ENCODE peak calls at places on chromosome 7, in ten cellular contexts. U is heart right ventricle; T is HL-60; Q is foreskin fibroblast; Z is dorsolateral prefrontal cortex; P is uterus; L is GM23248; G is transverse colon; D is CD8-positive, alpha-beta memory T cell; H is Caco-2. F is an unnamed sample.

GRCh38 chr7:47258798-47259197 is 323.1 kb downstream of the TNS3 start:
- DNase-seq in U (no peak), T (no peak), Q (no peak), Z (no peak), P (no peak), L (peak), G (no peak), D (no peak), H (no peak), F (peak)

GRCh38 chr7:4738711-4739527 is 36.5 kb upstream of the AP5Z1 start:
- DNase-seq in U (no peak), T (peak), Q (peak), Z (no peak), P (peak), L (peak), G (no peak), D (no peak), H (peak), F (no peak)

GRCh38 chr7:116353614-116354013 is 143.3 kb downstream of the TES start:
- DNase-seq in U (peak), T (no peak), Q (no peak), Z (no peak), P (peak), L (peak), G (peak), D (no peak), H (no peak), F (no peak)

GRCh38 chr7:86904949-86905834 is 154.3 kb downstream of the ELAPOR2 start:
- DNase-seq in U (no peak), T (no peak), Q (peak), Z (no peak), P (no peak), L (peak), G (no peak), D (no peak), H (no peak), F (no peak)

GRCh38 chr7:22154130-22154529 is 202.8 kb downstream of the RAPGEF5 start:
- DNase-seq in U (no peak), T (no peak), Q (no peak), Z (no peak), P (no peak), L (no peak), G (no peak), D (no peak), H (no peak), F (no peak)

GRCh38 chr7:150736864-150737263 is 354 bp upstream of the GIMAP5 start:
- DNase-seq in U (no peak), T (no peak), Q (no peak), Z (no peak), P (no peak), L (no peak), G (no peak), D (no peak), H (no peak), F (no peak)

GRCh38 chr7:120089968-120090367 is 183.0 kb upstream of the KCND2 start:
- DNase-seq in U (no peak), T (no peak), Q (peak), Z (no peak), P (no peak), L (no peak), G (no peak), D (no peak), H (peak), F (no peak)

GRCh38 chr7:70072220-70072619 is 473.9 kb downstream of the AUTS2 start:
- DNase-seq in U (no peak), T (no peak), Q (no peak), Z (no peak), P (no peak), L (peak), G (no peak), D (no peak), H (no peak), F (peak)

GRCh38 chr7:98802088-98802780 is 67.6 kb downstream of the TMEM130 start:
- DNase-seq in U (peak), T (peak), Q (peak), Z (peak), P (no peak), L (peak), G (peak), D (no peak), H (no peak), F (peak)

GRCh38 chr7:130095812-130096211 is 25.5 kb downstream of the KLHDC10 start:
- DNase-seq in U (no peak), T (no peak), Q (peak), Z (no peak), P (no peak), L (peak), G (no peak), D (no peak), H (no peak), F (no peak)

GRCh38 chr7:86257894-86258293 is 385.8 kb upstream of the GRM3 start:
- DNase-seq in U (no peak), T (no peak), Q (no peak), Z (no peak), P (no peak), L (no peak), G (no peak), D (no peak), H (no peak), F (no peak)

GRCh38 chr7:130365511-130366441 is 14.5 kb upstream of the CPA1 start:
- DNase-seq in U (no peak), T (no peak), Q (peak), Z (peak), P (peak), L (peak), G (peak), D (no peak), H (peak), F (no peak)

GRCh38 chr7:154620307-154620706 is 382.6 kb downstream of the PAXIP1 start:
- DNase-seq in U (no peak), T (no peak), Q (no peak), Z (no peak), P (no peak), L (no peak), G (no peak), D (no peak), H (no peak), F (no peak)

GRCh38 chr7:159040912-159041711 is 103.6 kb downstream of the VIPR2 start:
- DNase-seq in U (no peak), T (no peak), Q (no peak), Z (no peak), P (no peak), L (no peak), G (no peak), D (no peak), H (no peak), F (no peak)

GRCh38 chr7:34727464-34727995 is 69.5 kb downstream of the NPSR1 start:
- DNase-seq in U (no peak), T (no peak), Q (no peak), Z (no peak), P (no peak), L (no peak), G (no peak), D (no peak), H (no peak), F (no peak)

GRCh38 chr7:136074840-136075239 is 97.7 kb upstream of the MTPN start:
- DNase-seq in U (no peak), T (no peak), Q (no peak), Z (no peak), P (no peak), L (no peak), G (no peak), D (no peak), H (no peak), F (no peak)

GRCh38 chr7:116859323-116859722 is 3.1 kb upstream of the CAPZA2 start:
- DNase-seq in U (no peak), T (peak), Q (peak), Z (no peak), P (no peak), L (peak), G (no peak), D (no peak), H (no peak), F (no peak)

GRCh38 chr7:85186521-85187241 is at the start of gene SEMA3D:
- DNase-seq in U (peak), T (peak), Q (peak), Z (peak), P (no peak), L (peak), G (peak), D (no peak), H (peak), F (peak)
- H3K4me3 ChIP-seq in U (peak), T (peak), Q (peak), Z (peak), P (peak), L (peak), G (peak), D (no peak), H (peak), F (no peak)

DNA sequence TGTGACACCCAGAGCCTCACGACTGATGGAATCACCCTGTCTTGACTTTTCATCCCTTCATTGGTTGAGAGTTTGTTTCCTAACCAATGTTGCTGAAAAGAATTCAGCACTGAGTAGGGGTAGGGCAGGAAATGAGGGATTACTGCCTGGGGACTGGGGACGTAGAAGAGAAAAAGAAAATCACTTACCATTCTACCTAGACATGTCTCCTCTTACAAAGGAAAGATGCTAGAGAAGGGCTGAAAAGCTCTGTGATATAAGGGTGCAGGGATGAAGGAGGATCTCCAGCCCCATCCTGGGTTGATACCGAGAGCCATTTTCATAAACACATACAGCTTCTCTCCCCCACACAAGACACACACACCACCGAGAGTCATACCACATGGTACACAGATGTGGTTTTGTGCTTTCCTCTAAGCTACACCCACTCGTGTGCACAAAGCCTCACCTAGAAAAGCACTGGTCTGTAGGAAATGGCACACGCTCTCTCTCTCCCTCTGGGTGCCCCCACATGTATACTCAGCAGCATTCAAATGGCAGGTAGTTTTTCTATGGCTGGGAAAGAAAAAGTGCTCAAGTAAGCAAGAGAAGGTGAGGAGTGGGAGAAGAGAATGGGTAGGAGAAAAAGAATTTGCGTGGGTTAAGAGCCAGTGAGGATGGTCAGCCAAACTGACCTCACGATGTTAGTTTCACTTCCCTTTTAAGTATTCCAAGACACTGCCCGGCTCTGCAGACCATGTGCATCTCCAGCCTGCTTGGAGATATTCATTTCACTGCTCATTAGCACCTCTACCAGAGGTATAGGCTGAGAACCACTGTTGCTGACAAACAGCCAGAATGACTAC is 85.8 kb downstream of the CALD1 start:
- DNase-seq in U (no peak), T (no peak), Q (peak), Z (no peak), P (no peak), L (peak), G (no peak), D (peak), H (no peak), F (no peak)
- H3K4me3 ChIP-seq in U (no peak), T (no peak), Q (peak), Z (no peak), P (peak), L (peak), G (no peak), D (peak), H (no peak), F (no peak)

DNA sequence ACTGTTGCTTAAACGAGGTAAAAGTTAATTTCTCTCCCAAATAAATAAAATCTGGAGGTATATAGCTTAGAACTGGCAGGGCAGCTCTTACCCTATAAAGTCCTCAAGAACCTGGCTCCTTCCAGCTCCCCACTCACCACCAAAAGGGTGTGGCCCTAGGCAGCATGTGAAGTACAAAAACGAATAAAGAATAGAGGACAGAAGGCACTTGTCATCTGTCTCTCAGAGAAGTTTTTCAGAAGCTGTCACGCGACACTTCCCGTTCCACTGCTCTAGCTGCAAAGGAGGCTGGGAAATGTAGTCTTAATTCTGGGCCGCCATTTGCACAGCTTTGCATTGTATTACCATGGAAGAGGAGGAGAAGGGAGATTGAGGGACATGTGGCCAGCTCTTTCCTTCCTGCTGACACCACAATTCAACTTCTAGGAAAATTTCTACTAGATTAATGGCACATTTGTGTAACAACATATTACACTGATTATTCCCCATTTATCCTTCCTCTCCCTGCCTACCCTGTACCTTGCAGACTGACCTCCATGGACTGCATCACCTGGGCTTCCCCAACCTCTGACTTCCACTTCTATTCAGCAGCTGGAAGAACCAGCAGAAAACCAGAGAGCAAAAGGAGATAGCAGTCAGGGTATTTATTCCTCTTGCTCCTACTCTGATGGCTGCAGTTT is 62.2 kb downstream of the CCDC71L start:
- DNase-seq in U (peak), T (peak), Q (no peak), Z (no peak), P (peak), L (peak), G (peak), D (peak), H (peak), F (peak)
- H3K4me3 ChIP-seq in U (no peak), T (no peak), Q (peak), Z (no peak), P (no peak), L (peak), G (no peak), D (no peak), H (peak), F (no peak)

GRCh38 chr7:19112290-19113000 is 5.0 kb downstream of the TWIST1 start:
- DNase-seq in U (peak), T (no peak), Q (peak), Z (peak), P (no peak), L (peak), G (no peak), D (no peak), H (no peak), F (no peak)

GRCh38 chr7:19113855-19114590 is 3.4 kb downstream of the TWIST1 start:
- DNase-seq in U (no peak), T (no peak), Q (no peak), Z (no peak), P (no peak), L (peak), G (no peak), D (no peak), H (no peak), F (no peak)

GRCh38 chr7:19111474-19112143 is 5.8 kb downstream of the TWIST1 start:
- DNase-seq in U (no peak), T (no peak), Q (no peak), Z (no peak), P (no peak), L (peak), G (no peak), D (no peak), H (no peak), F (no peak)

GRCh38 chr7:19114591-19114855 is 2.9 kb downstream of the TWIST1 start:
- DNase-seq in U (no peak), T (no peak), Q (no peak), Z (no peak), P (no peak), L (peak), G (no peak), D (no peak), H (no peak), F (no peak)

DNA sequence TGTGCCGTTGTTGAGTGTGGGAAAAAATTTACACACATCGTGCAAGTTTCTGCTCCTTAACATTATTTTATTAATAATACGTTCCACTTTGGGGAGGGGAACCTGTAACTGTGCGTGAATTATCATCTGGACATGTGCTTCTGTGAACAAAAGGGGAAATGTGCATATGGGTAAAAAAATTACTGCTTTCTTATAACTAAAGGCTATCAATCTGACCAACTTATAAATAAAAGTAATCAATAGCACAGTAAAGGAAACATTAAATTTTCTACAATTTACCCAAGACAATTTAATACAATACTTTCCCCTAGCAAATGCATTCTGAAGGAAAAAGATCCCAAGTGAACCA is 4.5 kb downstream of the TWIST1 start:
- DNase-seq in U (no peak), T (no peak), Q (no peak), Z (no peak), P (no peak), L (no peak), G (no peak), D (no peak), H (no peak), F (no peak)
- H3K4me3 ChIP-seq in U (no peak), T (no peak), Q (peak), Z (no peak), P (no peak), L (peak), G (no peak), D (no peak), H (no peak), F (no peak)

DNA sequence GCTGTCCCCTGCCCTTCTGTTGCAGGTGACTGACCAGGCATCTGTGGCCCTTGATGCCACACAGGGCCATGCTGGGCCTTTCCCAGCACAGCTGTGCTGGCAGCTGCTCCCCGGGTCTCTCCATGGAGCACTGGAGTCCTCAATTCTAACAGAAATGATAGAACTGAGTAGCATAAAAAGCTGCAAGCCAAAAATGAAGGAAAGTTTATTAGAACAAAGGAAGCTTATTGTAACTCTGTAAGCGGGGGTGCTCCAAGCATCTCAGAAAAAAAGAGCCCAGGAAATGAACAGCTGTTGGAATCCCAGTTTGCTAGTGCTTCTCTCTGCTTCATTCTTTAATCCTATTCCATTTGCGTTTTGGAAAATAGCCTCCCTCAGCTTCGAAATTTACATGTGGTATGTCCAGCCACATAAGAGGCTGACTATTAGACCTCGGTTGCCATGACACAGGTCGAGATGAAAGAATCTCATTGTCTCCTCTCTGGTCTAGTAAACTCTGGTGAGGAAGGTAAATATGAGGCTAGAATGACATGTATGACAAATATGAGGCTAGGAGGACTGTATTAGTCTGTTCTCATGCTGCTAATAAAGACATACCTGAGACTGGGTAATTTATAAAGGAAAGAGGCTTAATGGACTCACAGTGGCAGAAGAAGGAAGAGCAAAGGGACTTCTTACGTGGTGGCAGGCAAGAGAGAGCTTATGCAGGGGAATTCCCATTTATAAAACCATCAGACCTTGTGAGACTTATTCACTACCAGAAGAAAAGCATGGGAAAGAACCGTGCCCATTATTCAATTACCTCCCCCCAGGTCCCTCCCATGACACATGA is 23.7 kb downstream of the EPDR1 start:
- DNase-seq in U (no peak), T (no peak), Q (no peak), Z (no peak), P (no peak), L (no peak), G (no peak), D (no peak), H (no peak), F (no peak)
- H3K4me3 ChIP-seq in U (no peak), T (no peak), Q (no peak), Z (no peak), P (no peak), L (no peak), G (no peak), D (no peak), H (no peak), F (no peak)

GRCh38 chr7:148436571-148436970 is 154.0 kb upstream of the C7orf33 start:
- DNase-seq in U (no peak), T (no peak), Q (no peak), Z (no peak), P (no peak), L (no peak), G (no peak), D (no peak), H (no peak), F (no peak)
- H3K4me3 ChIP-seq in U (no peak), T (no peak), Q (no peak), Z (no peak), P (no peak), L (no peak), G (no peak), D (no peak), H (no peak), F (no peak)

DNA sequence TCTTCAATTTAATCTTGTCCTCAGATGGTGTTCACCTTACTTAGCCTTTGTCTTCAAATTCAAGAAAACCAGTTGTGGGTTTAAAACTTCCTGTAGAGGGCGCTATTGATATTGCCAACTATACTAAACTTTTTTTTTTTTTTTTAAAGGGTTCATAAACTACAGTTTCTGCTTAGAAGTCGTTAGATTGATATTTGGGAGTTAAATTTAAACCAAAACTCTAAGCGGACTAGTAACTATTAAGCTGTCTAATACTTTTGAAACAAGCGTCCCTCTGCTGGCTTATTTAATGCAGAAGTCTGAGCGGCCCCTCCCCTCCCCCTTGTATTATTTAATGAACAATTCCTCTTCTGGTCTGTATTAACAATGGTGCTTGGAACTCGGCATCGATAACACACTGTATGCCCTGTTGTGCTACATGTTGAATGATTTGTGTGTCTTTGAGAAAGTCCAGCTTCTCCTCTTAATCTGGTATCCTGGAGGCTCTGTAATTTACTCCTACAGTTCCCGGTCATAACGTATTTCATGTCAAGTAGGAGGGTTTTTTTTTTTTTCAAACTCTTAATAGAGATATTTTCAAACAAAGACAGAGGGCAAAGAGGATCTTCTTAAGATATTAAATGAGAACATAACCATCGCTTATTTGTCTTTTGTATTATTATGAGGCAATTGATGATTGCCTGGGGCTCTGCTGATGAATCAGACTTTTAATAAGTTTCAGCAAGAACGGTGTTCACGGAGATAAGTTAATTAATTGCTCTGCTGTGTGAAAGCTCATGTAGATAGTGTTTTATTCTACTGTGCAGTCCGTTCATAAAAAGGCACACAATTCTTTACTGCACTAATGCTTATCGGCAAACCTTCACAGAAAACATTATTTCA is 22.6 kb upstream of the CREB5 start:
- DNase-seq in U (no peak), T (no peak), Q (peak), Z (no peak), P (no peak), L (peak), G (no peak), D (no peak), H (no peak), F (peak)
- H3K4me3 ChIP-seq in U (no peak), T (no peak), Q (peak), Z (peak), P (peak), L (peak), G (no peak), D (no peak), H (no peak), F (no peak)

F was measured in mucosa of descending colon.